ENCODE peak calls at places on chromosomes 13 and 19, in eight cellular contexts. A is Peyer's patch, G is ureter, J is HCT116, S is G401, Z is cardiac muscle cell, W is progenitor cell of endocrine pancreas, E is posterior vena cava. Y is an unnamed sample.

GRCh38 chr13:106291006-106291405 is 244.5 kb downstream of the EFNB2 start:
- DNase-seq in J (no peak), Z (peak), S (no peak), G (no peak), W (no peak), E (no peak), A (no peak), Y (no peak)

GRCh38 chr19:33134571-33135041 is 2.7 kb downstream of the WDR88 start:
- DNase-seq in J (no peak), S (no peak), E (no peak), A (no peak), G (no peak), Z (no peak), W (no peak), Y (no peak)

GRCh38 chr19:54921082-54921481 is 15.1 kb downstream of the NCR1 start:
- DNase-seq in E (no peak), S (no peak), A (no peak), G (no peak), J (no peak), W (no peak), Z (no peak), Y (no peak)

GRCh38 chr19:39596911-39597310 is 5.4 kb upstream of the LGALS13 start:
- DNase-seq in A (no peak), E (no peak), G (no peak), W (no peak), Z (no peak), S (no peak), J (no peak), Y (no peak)

GRCh38 chr19:29091127-29091526 is 121.8 kb downstream of the UQCRFS1 start:
- DNase-seq in Z (no peak), E (no peak), J (no peak), A (no peak), W (no peak), S (no peak), G (no peak), Y (no peak)

GRCh38 chr19:35963514-35963913 is 27.3 kb downstream of the LRFN3 start:
- DNase-seq in J (no peak), E (no peak), G (no peak), W (peak), A (no peak), Z (peak), S (no peak), Y (peak)

GRCh38 chr13:46577656-46578589 is 25.0 kb downstream of the LRCH1 start:
- DNase-seq in W (no peak), A (no peak), G (no peak), Z (no peak), E (no peak), J (no peak), S (no peak), Y (peak)

GRCh38 chr13:66933527-66933926 is 296.6 kb downstream of the PCDH9 start:
- DNase-seq in W (no peak), E (no peak), J (no peak), G (no peak), Z (no peak), A (no peak), S (no peak), Y (no peak)

GRCh38 chr13:41587490-41587889 is 130.1 kb downstream of the RGCC start:
- DNase-seq in W (no peak), J (no peak), G (no peak), E (no peak), Z (no peak), S (no peak), A (no peak), Y (no peak)

GRCh38 chr13:93249259-93249917 is 22.8 kb downstream of the GPC6 start:
- DNase-seq in S (no peak), E (no peak), J (no peak), Z (peak), W (no peak), A (no peak), G (no peak), Y (peak)

GRCh38 chr13:79108914-79109643 is 297.0 kb downstream of the RBM26 start:
- DNase-seq in A (no peak), G (no peak), S (no peak), J (no peak), Z (no peak), E (no peak), W (no peak), Y (no peak)

Y was measured in hepatocyte.